ENCODE peak calls at places on chromosomes 2 and 18, in four cellular contexts. One of them, this sample, is unnamed.

GRCh38 chr2:173075056-173075780 is 428 bp upstream of the MAP3K20 start:
- DNase-seq in islet precursor cell: no peak
- DNase-seq in HCT116: no peak
- DNase-seq in EL: no peak
- DNase-seq in this sample: no peak

GRCh38 chr18:77099501-77100370 is 32.8 kb downstream of the MBP start:
- DNase-seq in HCT116: no peak
- DNase-seq in islet precursor cell: peak; percentile 54
- DNase-seq in EL: no peak
- DNase-seq in this sample: no peak

GRCh38 chr2:233925402-233925801 is 8.2 kb downstream of the TRPM8 start:
- DNase-seq in HCT116: no peak
- DNase-seq in EL: no peak
- DNase-seq in islet precursor cell: no peak
- DNase-seq in this sample: no peak

GRCh38 chr2:127810156-127810636 is 775 bp downstream of the WDR33 start:
- DNase-seq in islet precursor cell: no peak
- DNase-seq in HCT116: no peak
- DNase-seq in EL: peak; percentile 25
- DNase-seq in this sample: peak; percentile 51

GRCh38 chr2:108707300-108707699 is 12.0 kb upstream of the RANBP2 start:
- DNase-seq in islet precursor cell: no peak
- DNase-seq in HCT116: no peak
- DNase-seq in EL: no peak
- DNase-seq in this sample: no peak

GRCh38 chr2:36562973-36563532 is 34.9 kb downstream of the FEZ2 start:
- DNase-seq in EL: peak; percentile 64
- DNase-seq in islet precursor cell: peak; percentile 83
- DNase-seq in HCT116: no peak
- DNase-seq in this sample: peak; percentile 77

GRCh38 chr2:23377772-23378171 is 7.2 kb upstream of the KLHL29 start:
- DNase-seq in HCT116: no peak
- DNase-seq in islet precursor cell: peak; percentile 23
- DNase-seq in EL: peak; percentile 29
- DNase-seq in this sample: no peak

GRCh38 chr2:2910259-2910658 is 467.4 kb downstream of the EIPR1 start:
- DNase-seq in islet precursor cell: peak; percentile 28
- DNase-seq in EL: no peak
- DNase-seq in HCT116: no peak
- DNase-seq in this sample: no peak

GRCh38 chr2:160751021-160751420 is 257.4 kb upstream of the RBMS1 start:
- DNase-seq in HCT116: no peak
- DNase-seq in islet precursor cell: peak; percentile 67
- DNase-seq in EL: peak; percentile 37
- DNase-seq in this sample: peak; percentile 13

GRCh38 chr2:9950521-9951271 is 797 bp upstream of the GRHL1 start:
- DNase-seq in EL: peak; percentile 45
- DNase-seq in islet precursor cell: peak; percentile 77
- DNase-seq in HCT116: no peak
- DNase-seq in this sample: no peak

GRCh38 chr2:219252084-219252483 is 959 bp upstream of the TUBA4B start:
- DNase-seq in HCT116: no peak
- DNase-seq in EL: no peak
- DNase-seq in islet precursor cell: no peak
- DNase-seq in this sample: no peak